ENCODE peak calls at places on chromosomes 13 and 19, in six cellular contexts. One of them, this sample, is unnamed.

GRCh38 chr13:80361883-80362327 is 21.0 kb upstream of the SPRY2 start:
- DNase-seq in aorta: no peak
- DNase-seq in left ventricle myocardium inferior: no peak
- DNase-seq in psoas muscle: no peak
- DNase-seq in dorsolateral prefrontal cortex: no peak
- DNase-seq in astrocyte: no peak
- DNase-seq in this sample: no peak

GRCh38 chr19:1250374-1251232 is 2.2 kb downstream of the MIDN start:
- DNase-seq in aorta: no peak
- DNase-seq in left ventricle myocardium inferior: peak; percentile 74
- DNase-seq in psoas muscle: no peak
- DNase-seq in dorsolateral prefrontal cortex: peak; percentile 70
- DNase-seq in astrocyte: no peak
- DNase-seq in this sample: no peak

GRCh38 chr19:4327252-4327876 is 11.3 kb downstream of the STAP2 start:
- DNase-seq in aorta: peak; percentile 84
- DNase-seq in left ventricle myocardium inferior: peak; percentile 75
- DNase-seq in psoas muscle: peak; percentile 57
- DNase-seq in dorsolateral prefrontal cortex: peak; percentile 78
- DNase-seq in astrocyte: no peak
- DNase-seq in this sample: no peak

GRCh38 chr19:14763497-14764145 is 14.7 kb downstream of the ADGRE2 start:
- DNase-seq in aorta: no peak
- DNase-seq in left ventricle myocardium inferior: no peak
- DNase-seq in psoas muscle: no peak
- DNase-seq in dorsolateral prefrontal cortex: no peak
- DNase-seq in astrocyte: no peak
- DNase-seq in this sample: no peak

GRCh38 chr19:33285441-33285927 is 16.9 kb downstream of the CEBPA start:
- DNase-seq in aorta: no peak
- DNase-seq in left ventricle myocardium inferior: no peak
- DNase-seq in psoas muscle: no peak
- DNase-seq in dorsolateral prefrontal cortex: no peak
- DNase-seq in astrocyte: no peak
- DNase-seq in this sample: no peak

GRCh38 chr13:109655206-109655600 is 131.2 kb downstream of the IRS2 start:
- DNase-seq in aorta: no peak
- DNase-seq in left ventricle myocardium inferior: no peak
- DNase-seq in psoas muscle: no peak
- DNase-seq in dorsolateral prefrontal cortex: no peak
- DNase-seq in astrocyte: no peak
- DNase-seq in this sample: no peak

GRCh38 chr19:55321466-55321865 is 3.7 kb downstream of the TMEM150B start:
- DNase-seq in aorta: no peak
- DNase-seq in left ventricle myocardium inferior: no peak
- DNase-seq in psoas muscle: no peak
- DNase-seq in dorsolateral prefrontal cortex: no peak
- DNase-seq in astrocyte: no peak
- DNase-seq in this sample: no peak

GRCh38 chr13:83333614-83334388 is 548.5 kb downstream of the SLITRK1 start:
- DNase-seq in aorta: no peak
- DNase-seq in left ventricle myocardium inferior: no peak
- DNase-seq in psoas muscle: no peak
- DNase-seq in dorsolateral prefrontal cortex: no peak
- DNase-seq in astrocyte: peak; percentile 4
- DNase-seq in this sample: no peak

GRCh38 chr19:10112037-10112751 is 701 bp downstream of the P2RY11 start:
- DNase-seq in aorta: no peak
- DNase-seq in left ventricle myocardium inferior: no peak
- DNase-seq in psoas muscle: no peak
- DNase-seq in dorsolateral prefrontal cortex: no peak
- DNase-seq in astrocyte: no peak
- DNase-seq in this sample: peak; percentile 79

GRCh38 chr19:1855040-1855827 is 7.0 kb upstream of the REXO1 start:
- DNase-seq in aorta: peak; percentile 92
- DNase-seq in left ventricle myocardium inferior: peak; percentile 93
- DNase-seq in psoas muscle: peak; percentile 87
- DNase-seq in dorsolateral prefrontal cortex: peak; percentile 62
- DNase-seq in astrocyte: peak; percentile 35
- DNase-seq in this sample: peak; percentile 72

GRCh38 chr13:75076476-75076875 is 405.5 kb downstream of the TBC1D4 start:
- DNase-seq in aorta: no peak
- DNase-seq in left ventricle myocardium inferior: no peak
- DNase-seq in psoas muscle: no peak
- DNase-seq in dorsolateral prefrontal cortex: no peak
- DNase-seq in astrocyte: peak; percentile 54
- DNase-seq in this sample: no peak

GRCh38 chr13:50901701-50902100 is 7.9 kb upstream of the RNASEH2B start:
- DNase-seq in aorta: no peak
- DNase-seq in left ventricle myocardium inferior: no peak
- DNase-seq in psoas muscle: no peak
- DNase-seq in dorsolateral prefrontal cortex: no peak
- DNase-seq in astrocyte: no peak
- DNase-seq in this sample: no peak

GRCh38 chr19:11378319-11379189 is 4.1 kb downstream of the SWSAP1 start:
- DNase-seq in aorta: no peak
- DNase-seq in left ventricle myocardium inferior: peak; percentile 44
- DNase-seq in psoas muscle: no peak
- DNase-seq in dorsolateral prefrontal cortex: peak; percentile 62
- DNase-seq in astrocyte: peak; percentile 77
- DNase-seq in this sample: no peak

GRCh38 chr13:101139076-101139475 is 277.2 kb downstream of the NALCN start:
- DNase-seq in aorta: no peak
- DNase-seq in left ventricle myocardium inferior: no peak
- DNase-seq in psoas muscle: no peak
- DNase-seq in dorsolateral prefrontal cortex: no peak
- DNase-seq in astrocyte: no peak
- DNase-seq in this sample: no peak

GRCh38 chr19:10013834-10014618 is 743 bp downstream of the RDH8 start:
- DNase-seq in aorta: no peak
- DNase-seq in left ventricle myocardium inferior: no peak
- DNase-seq in psoas muscle: no peak
- DNase-seq in dorsolateral prefrontal cortex: no peak
- DNase-seq in astrocyte: no peak
- DNase-seq in this sample: no peak

GRCh38 chr19:32876236-32876918 is 6.8 kb upstream of the SLC7A9 start:
- DNase-seq in aorta: no peak
- DNase-seq in left ventricle myocardium inferior: no peak
- DNase-seq in psoas muscle: no peak
- DNase-seq in dorsolateral prefrontal cortex: peak; percentile 12
- DNase-seq in astrocyte: no peak
- DNase-seq in this sample: no peak

GRCh38 chr19:56148096-56148495 is 7.0 kb downstream of the ZNF444 start:
- DNase-seq in aorta: no peak
- DNase-seq in left ventricle myocardium inferior: no peak
- DNase-seq in psoas muscle: no peak
- DNase-seq in dorsolateral prefrontal cortex: no peak
- DNase-seq in astrocyte: no peak
- DNase-seq in this sample: no peak

GRCh38 chr13:75745387-75745786 is 109.3 kb downstream of the LMO7 start:
- DNase-seq in aorta: no peak
- DNase-seq in left ventricle myocardium inferior: no peak
- DNase-seq in psoas muscle: no peak
- DNase-seq in dorsolateral prefrontal cortex: no peak
- DNase-seq in astrocyte: no peak
- DNase-seq in this sample: no peak

GRCh38 chr13:26946675-26947342 is 186.2 kb upstream of the GPR12 start:
- DNase-seq in aorta: no peak
- DNase-seq in left ventricle myocardium inferior: no peak
- DNase-seq in psoas muscle: no peak
- DNase-seq in dorsolateral prefrontal cortex: no peak
- DNase-seq in astrocyte: peak; percentile 32
- DNase-seq in this sample: no peak

GRCh38 chr13:32107474-32107873 is 75.9 kb downstream of the FRY start:
- DNase-seq in aorta: no peak
- DNase-seq in left ventricle myocardium inferior: no peak
- DNase-seq in psoas muscle: no peak
- DNase-seq in dorsolateral prefrontal cortex: no peak
- DNase-seq in astrocyte: no peak
- DNase-seq in this sample: no peak

GRCh38 chr13:44142911-44143665 is 230.5 kb upstream of the SERP2 start:
- DNase-seq in aorta: no peak
- DNase-seq in left ventricle myocardium inferior: no peak
- DNase-seq in psoas muscle: no peak
- DNase-seq in dorsolateral prefrontal cortex: no peak
- DNase-seq in astrocyte: peak; percentile 73
- DNase-seq in this sample: no peak

GRCh38 chr13:25088562-25089221 is 7.2 kb upstream of the PABPC3 start:
- DNase-seq in aorta: no peak
- DNase-seq in left ventricle myocardium inferior: no peak
- DNase-seq in psoas muscle: no peak
- DNase-seq in dorsolateral prefrontal cortex: no peak
- DNase-seq in astrocyte: no peak
- DNase-seq in this sample: no peak

GRCh38 chr19:3712663-3713531 is 4.7 kb downstream of the TJP3 start:
- DNase-seq in aorta: no peak
- DNase-seq in left ventricle myocardium inferior: no peak
- DNase-seq in psoas muscle: no peak
- DNase-seq in dorsolateral prefrontal cortex: no peak
- DNase-seq in astrocyte: no peak
- DNase-seq in this sample: no peak

GRCh38 chr13:44710576-44710975 is 134.4 kb upstream of the TSC22D1 start:
- DNase-seq in aorta: no peak
- DNase-seq in left ventricle myocardium inferior: no peak
- DNase-seq in psoas muscle: no peak
- DNase-seq in dorsolateral prefrontal cortex: no peak
- DNase-seq in astrocyte: peak; percentile 98
- DNase-seq in this sample: no peak

GRCh38 chr13:78736142-78736541 is 77.2 kb upstream of the OBI1 start:
- DNase-seq in aorta: no peak
- DNase-seq in left ventricle myocardium inferior: no peak
- DNase-seq in psoas muscle: no peak
- DNase-seq in dorsolateral prefrontal cortex: no peak
- DNase-seq in astrocyte: no peak
- DNase-seq in this sample: no peak

GRCh38 chr19:48194041-48194871 is 23.8 kb downstream of the ZSWIM9 start:
- DNase-seq in aorta: peak; percentile 68
- DNase-seq in left ventricle myocardium inferior: no peak
- DNase-seq in psoas muscle: no peak
- DNase-seq in dorsolateral prefrontal cortex: no peak
- DNase-seq in astrocyte: no peak
- DNase-seq in this sample: peak; percentile 24

GRCh38 chr13:40352385-40352778 is 314.1 kb downstream of the FOXO1 start:
- DNase-seq in aorta: no peak
- DNase-seq in left ventricle myocardium inferior: peak; percentile 36
- DNase-seq in psoas muscle: peak; percentile 77
- DNase-seq in dorsolateral prefrontal cortex: peak; percentile 67
- DNase-seq in astrocyte: no peak
- DNase-seq in this sample: no peak

GRCh38 chr13:29849731-29850212 is 645 bp downstream of the UBL3 start:
- DNase-seq in aorta: peak; percentile 88
- DNase-seq in left ventricle myocardium inferior: peak; percentile 45
- DNase-seq in psoas muscle: peak; percentile 65
- DNase-seq in dorsolateral prefrontal cortex: peak; percentile 47
- DNase-seq in astrocyte: peak; percentile 76
- DNase-seq in this sample: peak; percentile 63

DNA sequence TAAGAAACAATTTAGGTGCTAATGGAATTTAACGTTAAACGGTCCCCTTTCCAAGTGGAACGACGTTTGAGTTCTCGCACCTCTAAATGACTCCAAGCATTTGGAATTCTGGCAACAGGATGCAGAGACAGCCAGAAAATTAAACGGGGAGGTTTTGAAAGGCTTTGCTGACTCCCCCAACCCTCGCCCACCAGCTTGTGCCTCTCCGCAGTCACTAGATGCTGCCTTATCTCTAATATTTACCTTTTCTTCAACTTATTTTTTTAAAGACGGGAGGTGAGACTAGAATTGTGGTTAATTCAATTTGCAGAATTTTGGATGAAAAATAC is 2.5 kb downstream of the ZIC2 start:
- DNase-seq in aorta: no peak
- DNase-seq in left ventricle myocardium inferior: no peak
- DNase-seq in psoas muscle: no peak
- DNase-seq in dorsolateral prefrontal cortex: no peak
- DNase-seq in astrocyte: no peak
- DNase-seq in this sample: no peak
- H3K27me3 ChIP-seq in aorta: no peaks in the 10 kb centered on the region
- H3K27me3 ChIP-seq in left ventricle myocardium inferior: peaks cover 100% of the 10 kb centered on the region
- H3K27me3 ChIP-seq in psoas muscle: peaks cover 65% of the 10 kb centered on the region
- H3K27me3 ChIP-seq in dorsolateral prefrontal cortex: peaks cover 88% of the 10 kb centered on the region
- H3K27me3 ChIP-seq in astrocyte: peaks cover 47% of the 10 kb centered on the region
- H3K27me3 ChIP-seq in this sample: peaks cover 70% of the 10 kb centered on the region

GRCh38 chr19:45931055-45931454 is 16.5 kb upstream of the NANOS2 start:
- DNase-seq in aorta: no peak
- DNase-seq in left ventricle myocardium inferior: no peak
- DNase-seq in psoas muscle: no peak
- DNase-seq in dorsolateral prefrontal cortex: no peak
- DNase-seq in astrocyte: no peak
- DNase-seq in this sample: no peak
- H3K4me3 ChIP-seq in aorta: no peak overlapping the region
- H3K4me3 ChIP-seq in left ventricle myocardium inferior: no peak overlapping the region
- H3K4me3 ChIP-seq in psoas muscle: no peak overlapping the region
- H3K4me3 ChIP-seq in dorsolateral prefrontal cortex: no peak overlapping the region
- H3K4me3 ChIP-seq in astrocyte: no peak overlapping the region
- H3K4me3 ChIP-seq in this sample: no peak overlapping the region

DNA sequence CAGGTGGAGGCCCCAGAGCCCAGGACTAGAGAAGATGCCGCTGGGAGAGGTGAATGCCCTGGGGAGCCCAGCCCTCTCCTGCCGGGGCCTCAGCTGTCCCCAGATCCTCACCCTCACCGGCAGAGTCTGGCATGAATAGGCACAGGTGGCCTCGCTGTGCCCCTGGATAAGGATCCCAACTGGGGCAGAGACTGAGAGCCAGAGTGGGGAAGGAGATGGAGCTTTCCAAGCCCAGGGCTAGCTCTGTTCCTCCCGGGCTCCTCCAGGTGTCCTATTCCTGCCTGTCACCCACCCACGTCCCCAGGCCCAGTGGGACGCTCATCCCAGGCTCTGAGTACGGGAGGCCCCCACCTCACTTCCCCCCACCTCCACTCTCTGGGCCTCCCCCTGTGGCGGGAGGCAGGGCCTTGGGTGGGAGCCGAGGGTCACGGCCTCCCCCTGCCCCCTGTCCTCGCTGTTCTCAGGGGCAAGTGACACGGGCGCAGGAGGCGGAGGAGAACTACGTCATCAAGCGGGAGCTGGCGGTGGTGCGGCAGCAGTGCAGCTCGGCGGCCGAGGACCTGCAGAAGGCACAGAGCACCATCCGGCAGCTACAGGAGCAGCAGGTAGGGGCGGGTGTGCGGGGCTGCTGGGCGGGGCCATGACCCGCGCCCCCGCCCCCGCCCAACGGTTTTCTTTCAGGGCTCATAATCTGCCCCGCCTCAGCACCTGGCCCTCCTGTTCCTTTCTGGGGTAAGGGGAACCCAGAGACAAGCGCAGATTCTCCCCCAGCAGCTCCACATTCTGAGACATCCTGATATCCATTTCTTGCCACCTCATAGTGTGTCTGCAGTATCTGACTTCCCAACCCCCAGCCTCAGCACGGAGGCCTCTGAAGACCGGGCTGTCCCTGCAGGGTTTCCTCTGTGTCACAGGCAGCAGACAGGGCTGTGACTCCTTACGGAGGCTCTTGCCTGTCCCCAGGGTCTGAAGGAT is 16.2 kb downstream of the PRR36 start:
- DNase-seq in aorta: no peak
- DNase-seq in left ventricle myocardium inferior: no peak
- DNase-seq in psoas muscle: no peak
- DNase-seq in dorsolateral prefrontal cortex: no peak
- DNase-seq in astrocyte: no peak
- DNase-seq in this sample: no peak
- H3K27ac ChIP-seq in aorta: no peak overlapping the region
- H3K27ac ChIP-seq in left ventricle myocardium inferior: no peak overlapping the region
- H3K27ac ChIP-seq in psoas muscle: no peak overlapping the region
- H3K27ac ChIP-seq in dorsolateral prefrontal cortex: no peak overlapping the region
- H3K27ac ChIP-seq in astrocyte: no peak overlapping the region
- H3K27ac ChIP-seq in this sample: no peak overlapping the region

GRCh38 chr19:41967056-41967783 is 8.1 kb upstream of the RABAC1 start:
- DNase-seq in aorta: no peak
- DNase-seq in left ventricle myocardium inferior: no peak
- DNase-seq in psoas muscle: no peak
- DNase-seq in dorsolateral prefrontal cortex: no peak
- DNase-seq in astrocyte: no peak
- DNase-seq in this sample: no peak
- H3K27me3 ChIP-seq in aorta: no peaks in the 10 kb centered on the region
- H3K27me3 ChIP-seq in left ventricle myocardium inferior: peaks cover 19% of the 10 kb centered on the region
- H3K27me3 ChIP-seq in psoas muscle: no peaks in the 10 kb centered on the region
- H3K27me3 ChIP-seq in dorsolateral prefrontal cortex: no peaks in the 10 kb centered on the region
- H3K27me3 ChIP-seq in astrocyte: no peaks in the 10 kb centered on the region
- H3K27me3 ChIP-seq in this sample: no peaks in the 10 kb centered on the region